ENCODE peak calls at places on chromosomes 6 and 20, in seven cellular contexts. O, V, C, Y, M, D and T are unnamed samples.
A peak's percentile ranks its signal among the peaks of the same experiment; 100 is the strongest.

GRCh38 chr6:159720708-159721107 is 6.6 kb upstream of the WTAP start:
- DNase-seq in V (no peak), Y (peak; percentile 34), C (no peak), M (no peak), D (peak; percentile 78), O (no peak), T (peak; percentile 12)

GRCh38 chr20:31879143-31879987 is 8.9 kb downstream of the TTLL9 start:
- DNase-seq in V (peak; percentile 93), Y (peak; percentile 98), M (peak; percentile 93), O (no peak), C (peak; percentile 90), D (peak; percentile 66), T (peak; percentile 92)

GRCh38 chr20:57473246-57474042 is 51.5 kb downstream of the CTCFL start:
- DNase-seq in C (peak; percentile 90), Y (peak; percentile 34), O (peak; percentile 76), V (no peak), D (peak; percentile 93), M (no peak), T (no peak)

GRCh38 chr20:3777381-3777725 is 3.9 kb downstream of the SPEF1 start:
- DNase-seq in M (no peak), D (no peak), V (no peak), C (no peak), Y (no peak), O (no peak), T (no peak)

GRCh38 chr6:17178754-17179153 is 76.9 kb downstream of the STMND1 start:
- DNase-seq in Y (no peak), O (no peak), M (no peak), D (no peak), C (no peak), V (no peak), T (no peak)

GRCh38 chr6:4008324-4009047 is 70.5 kb downstream of the FAM217A start:
- DNase-seq in V (no peak), M (peak; percentile 62), Y (peak; percentile 90), C (no peak), O (no peak), D (peak; percentile 66), T (peak; percentile 91)

GRCh38 chr6:160277546-160277945 is 18.9 kb upstream of the SLC22A2 start:
- DNase-seq in O (no peak), C (no peak), M (no peak), V (no peak), Y (no peak), D (no peak), T (no peak)

GRCh38 chr6:53741417-53741816 is 53.4 kb upstream of the LRRC1 start:
- DNase-seq in V (no peak), C (no peak), O (no peak), D (no peak), Y (peak; percentile 44), M (no peak), T (no peak)

GRCh38 chr6:170459451-170459850 is 93.7 kb downstream of the PSMB1 start:
- DNase-seq in O (no peak), C (no peak), Y (peak; percentile 58), V (peak; percentile 53), M (no peak), D (no peak), T (peak; percentile 18)

GRCh38 chr20:56032251-56032650 is 26.9 kb upstream of the CBLN4 start:
- DNase-seq in V (no peak), Y (peak; percentile 0), O (no peak), C (no peak), D (peak; percentile 42), M (no peak), T (no peak)

GRCh38 chr6:108068182-108068581 is 6.4 kb downstream of the OSTM1 start:
- DNase-seq in Y (no peak), M (no peak), D (no peak), O (no peak), V (no peak), C (no peak), T (no peak)

GRCh38 chr20:41339957-41340326 is 679 bp upstream of the LPIN3 start:
- DNase-seq in C (peak; percentile 37), V (peak; percentile 95), O (peak; percentile 77), D (peak; percentile 75), Y (peak; percentile 70), M (peak; percentile 46), T (peak; percentile 53)

GRCh38 chr6:14283600-14284235 is 166.1 kb downstream of the CD83 start:
- DNase-seq in C (peak; percentile 27), Y (no peak), V (no peak), O (no peak), D (no peak), M (no peak), T (no peak)

GRCh38 chr6:146741609-146742008 is 142.8 kb downstream of the ADGB start:
- DNase-seq in M (peak; percentile 10), O (no peak), D (no peak), V (no peak), C (no peak), Y (no peak), T (no peak)

GRCh38 chr6:168724033-168724432 is 283.0 kb downstream of the SMOC2 start:
- DNase-seq in O (no peak), M (no peak), D (no peak), V (no peak), Y (no peak), C (no peak), T (no peak)

DNA sequence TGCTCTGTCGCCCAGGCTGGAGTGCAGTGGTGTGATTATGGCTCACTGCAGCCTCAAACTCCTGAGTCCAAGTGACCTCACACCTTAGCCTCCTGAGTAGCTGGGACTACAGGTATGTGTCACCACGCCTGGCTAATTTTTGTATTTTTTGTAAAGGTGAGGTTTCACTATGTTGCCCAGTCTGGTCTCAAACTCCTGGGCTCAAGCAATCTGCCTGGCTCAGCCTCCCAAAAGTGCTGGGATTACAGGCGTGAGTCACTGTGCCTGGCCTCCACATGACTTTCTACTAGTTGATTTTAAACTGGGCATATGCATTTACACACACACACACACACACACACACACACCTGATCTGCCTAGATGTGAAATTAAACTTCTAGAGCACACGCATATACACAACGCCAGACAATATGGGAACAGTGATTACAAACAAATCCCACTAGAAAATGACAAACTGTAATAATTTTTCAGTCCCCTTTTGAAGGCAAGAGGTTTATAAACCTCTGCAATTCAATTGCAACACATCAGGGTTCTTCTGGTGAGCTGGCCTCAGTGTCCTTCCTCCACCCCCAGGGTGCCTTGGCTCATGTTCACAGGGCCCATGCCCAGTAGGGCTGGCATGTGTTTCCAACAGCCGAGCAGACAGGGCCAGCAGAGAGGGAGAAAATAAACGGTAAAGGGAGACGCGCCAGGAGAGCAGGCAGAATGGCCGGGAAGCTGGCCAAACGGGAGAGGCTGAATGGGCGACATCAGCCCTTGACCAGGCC is 31.2 kb downstream of the PARD6B start:
- DNase-seq in Y (peak; percentile 61), C (no peak), M (peak; percentile 75), D (no peak), O (no peak), V (peak; percentile 62), T (peak; percentile 67)
- H3K4me3 ChIP-seq in Y (no peak overlapping the region), C (no peak overlapping the region), M (no peak overlapping the region), D (no peak overlapping the region), O (no peak overlapping the region), V (no peak overlapping the region), T (no peak overlapping the region)

DNA sequence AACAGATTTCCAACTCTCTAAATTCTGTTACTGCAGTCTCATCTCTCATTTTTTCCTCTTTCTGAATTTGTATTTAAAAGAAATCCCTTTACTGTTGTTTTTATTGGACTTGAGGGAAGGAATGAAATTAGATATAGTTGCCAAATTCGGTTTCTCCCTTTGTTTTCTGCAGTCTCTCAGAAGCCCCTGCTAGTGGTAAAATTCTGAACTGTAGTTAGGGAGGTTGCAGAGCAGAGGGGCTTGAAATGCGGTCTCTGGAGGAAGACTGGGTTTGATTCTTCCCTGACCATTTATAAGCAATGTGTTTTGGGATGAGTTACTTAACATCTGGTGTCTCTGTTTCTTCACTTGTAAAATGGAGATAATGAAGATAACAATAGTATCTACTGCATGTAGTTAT is 106.3 kb upstream of the TBX18 start:
- DNase-seq in O (no peak), M (no peak), V (no peak), D (no peak), C (no peak), Y (no peak), T (no peak)
- TF ChIP-seq CTCF in O (no peak), M (no peak), V (no peak), D (no peak), C (no peak), Y (no peak), T (no peak)

DNA sequence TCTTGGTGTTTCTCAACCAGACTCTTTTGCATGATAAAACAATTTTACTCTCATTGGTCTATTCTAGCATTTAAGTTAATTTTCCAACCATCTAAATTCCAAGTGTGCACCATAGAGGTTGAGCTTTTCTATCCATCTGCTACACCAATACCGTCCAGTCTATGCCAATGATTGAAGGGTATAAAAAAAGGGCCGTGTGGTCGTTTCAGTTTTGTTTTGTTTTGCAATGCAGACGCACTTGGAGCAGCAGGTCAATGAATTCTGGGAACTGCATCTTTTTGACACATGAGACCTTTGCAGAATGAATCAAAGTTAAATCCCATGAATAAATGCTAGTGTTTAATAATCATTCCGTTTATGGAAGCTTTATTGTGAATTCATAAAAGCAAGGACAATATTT is 650.0 kb upstream of the GJE1 start:
- DNase-seq in D (peak; percentile 36), M (no peak), V (no peak), C (no peak), O (no peak), Y (peak; percentile 15), T (peak; percentile 10)
- H3K4me3 ChIP-seq in D (peak overlapping the region; percentile 59), M (peak overlapping the region; percentile 23), V (no peak overlapping the region), C (peak overlapping the region; percentile 25), O (peak overlapping the region; percentile 15), Y (no peak overlapping the region), T (peak overlapping the region; percentile 20)

GRCh38 chr6:104955491-104955890 is 1.4 kb upstream of the LIN28B start:
- DNase-seq in C (no peak), V (no peak), D (no peak), O (no peak), Y (no peak), M (no peak), T (no peak)

GRCh38 chr6:104956663-104957294 is at the start of gene LIN28B:
- DNase-seq in V (no peak), D (no peak), M (no peak), O (no peak), Y (no peak), C (no peak), T (no peak)

GRCh38 chr6:104954091-104954797 is 2.7 kb upstream of the LIN28B start:
- DNase-seq in O (no peak), M (no peak), D (no peak), Y (no peak), V (no peak), C (no peak), T (no peak)

GRCh38 chr6:104957301-104958177 is 632 bp downstream of the LIN28B start:
- DNase-seq in O (no peak), D (no peak), V (no peak), C (no peak), Y (no peak), M (no peak), T (no peak)

DNA sequence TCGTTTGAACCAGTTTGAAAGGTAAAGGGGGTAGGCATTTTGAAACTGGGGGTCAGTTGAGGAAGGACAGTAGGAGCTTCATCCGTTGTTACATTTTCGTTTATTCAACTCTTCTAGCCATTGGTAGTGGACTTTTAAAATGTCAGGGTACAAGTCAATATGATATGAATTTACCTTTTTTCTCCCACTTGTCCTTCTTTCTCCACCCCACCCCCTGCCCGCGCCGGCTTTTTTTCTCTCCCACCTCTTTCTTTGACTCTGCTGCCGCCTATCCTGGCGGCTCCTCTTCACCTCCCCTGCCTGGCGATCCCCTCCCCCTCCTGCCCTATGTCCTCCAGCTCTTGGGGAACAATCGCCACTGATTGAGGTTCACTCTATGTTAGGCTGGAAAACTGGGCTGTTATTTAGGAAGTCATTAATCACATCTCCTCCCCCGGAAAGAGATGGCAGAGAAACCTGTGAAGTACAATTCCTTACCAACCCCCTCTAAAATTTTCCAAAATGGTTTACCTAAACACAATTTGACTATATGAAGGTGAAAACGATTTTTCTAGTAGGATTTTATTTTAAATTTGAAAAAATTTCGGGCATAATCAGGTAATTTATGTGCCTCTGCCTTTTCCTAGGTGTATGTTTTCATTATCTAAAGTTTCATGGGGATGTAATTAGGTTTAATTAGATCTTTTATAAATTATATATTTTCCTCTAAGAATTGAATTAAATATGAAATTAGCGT is 812 bp upstream of the LIN28B start:
- DNase-seq in Y (no peak), V (no peak), M (no peak), C (no peak), O (no peak), D (no peak), T (no peak)
- TF ChIP-seq CTCF in Y (no peak), V (no peak), M (no peak), C (no peak), O (no peak), D (no peak), T (no peak)